ENCODE peak calls at places on chromosomes 13 and 19, in five cellular contexts. One of them, this sample, is unnamed.

GRCh38 chr19:47414469-47414868 is 4.9 kb downstream of the MEIS3 start:
- DNase-seq in HEK293T: peak
- DNase-seq in neural crest cell: no peak
- DNase-seq in dorsolateral prefrontal cortex: peak
- DNase-seq in B cell: no peak
- DNase-seq in this sample: no peak

GRCh38 chr19:17872251-17873001 is 681 bp downstream of the SLC5A5 start:
- DNase-seq in HEK293T: no peak
- DNase-seq in neural crest cell: no peak
- DNase-seq in dorsolateral prefrontal cortex: no peak
- DNase-seq in B cell: peak
- DNase-seq in this sample: no peak

GRCh38 chr19:55688422-55689218 is 13.6 kb downstream of the EPN1 start:
- DNase-seq in HEK293T: no peak
- DNase-seq in neural crest cell: no peak
- DNase-seq in dorsolateral prefrontal cortex: peak
- DNase-seq in B cell: peak
- DNase-seq in this sample: no peak

GRCh38 chr19:49570997-49571676 is 9.2 kb downstream of the NOSIP start:
- DNase-seq in HEK293T: peak
- DNase-seq in neural crest cell: no peak
- DNase-seq in dorsolateral prefrontal cortex: no peak
- DNase-seq in B cell: no peak
- DNase-seq in this sample: no peak

GRCh38 chr19:14871619-14872230 is 14.2 kb downstream of the OR7A17 start:
- DNase-seq in HEK293T: peak
- DNase-seq in neural crest cell: no peak
- DNase-seq in dorsolateral prefrontal cortex: no peak
- DNase-seq in B cell: peak
- DNase-seq in this sample: peak

GRCh38 chr19:47228937-47229673 is 1.9 kb downstream of the BBC3 start:
- DNase-seq in HEK293T: no peak
- DNase-seq in neural crest cell: no peak
- DNase-seq in dorsolateral prefrontal cortex: peak
- DNase-seq in B cell: no peak
- DNase-seq in this sample: no peak

GRCh38 chr19:53977991-53978731 is 13.3 kb upstream of the CACNG6 start:
- DNase-seq in HEK293T: peak
- DNase-seq in neural crest cell: peak
- DNase-seq in dorsolateral prefrontal cortex: peak
- DNase-seq in B cell: no peak
- DNase-seq in this sample: no peak

GRCh38 chr13:77061362-77061761 is 34.4 kb upstream of the FBXL3 start:
- DNase-seq in HEK293T: no peak
- DNase-seq in neural crest cell: no peak
- DNase-seq in dorsolateral prefrontal cortex: no peak
- DNase-seq in B cell: no peak
- DNase-seq in this sample: no peak

GRCh38 chr13:43269037-43269476 is 245.7 kb downstream of the DNAJC15 start:
- DNase-seq in HEK293T: no peak
- DNase-seq in neural crest cell: no peak
- DNase-seq in dorsolateral prefrontal cortex: no peak
- DNase-seq in B cell: no peak
- DNase-seq in this sample: no peak

GRCh38 chr13:44449999-44450821 is 76.6 kb downstream of the SERP2 start:
- DNase-seq in HEK293T: no peak
- DNase-seq in neural crest cell: no peak
- DNase-seq in dorsolateral prefrontal cortex: no peak
- DNase-seq in B cell: no peak
- DNase-seq in this sample: no peak

GRCh38 chr19:37466798-37467607 is at the start of gene ZNF569:
- DNase-seq in HEK293T: peak
- DNase-seq in neural crest cell: peak
- DNase-seq in dorsolateral prefrontal cortex: peak
- DNase-seq in B cell: peak
- DNase-seq in this sample: peak

GRCh38 chr13:73096173-73097117 is 37.6 kb downstream of the KLF5 start:
- DNase-seq in HEK293T: no peak
- DNase-seq in neural crest cell: no peak
- DNase-seq in dorsolateral prefrontal cortex: no peak
- DNase-seq in B cell: no peak
- DNase-seq in this sample: no peak

GRCh38 chr13:114226699-114227323 is 7.9 kb upstream of the CDC16 start:
- DNase-seq in HEK293T: peak
- DNase-seq in neural crest cell: peak
- DNase-seq in dorsolateral prefrontal cortex: peak
- DNase-seq in B cell: peak
- DNase-seq in this sample: peak

GRCh38 chr19:752652-753517 is 2.0 kb downstream of the MISP start:
- DNase-seq in HEK293T: no peak
- DNase-seq in neural crest cell: no peak
- DNase-seq in dorsolateral prefrontal cortex: no peak
- DNase-seq in B cell: no peak
- DNase-seq in this sample: no peak

GRCh38 chr19:39430675-39431593 is 4.8 kb downstream of the RPS16 start:
- DNase-seq in HEK293T: no peak
- DNase-seq in neural crest cell: no peak
- DNase-seq in dorsolateral prefrontal cortex: no peak
- DNase-seq in B cell: no peak
- DNase-seq in this sample: no peak

GRCh38 chr13:109859216-109859835 is 72.9 kb upstream of the IRS2 start:
- DNase-seq in HEK293T: no peak
- DNase-seq in neural crest cell: no peak
- DNase-seq in dorsolateral prefrontal cortex: no peak
- DNase-seq in B cell: no peak
- DNase-seq in this sample: no peak

GRCh38 chr13:37168922-37169321 is 63.5 kb upstream of the CSNK1A1L start:
- DNase-seq in HEK293T: no peak
- DNase-seq in neural crest cell: no peak
- DNase-seq in dorsolateral prefrontal cortex: no peak
- DNase-seq in B cell: no peak
- DNase-seq in this sample: no peak

GRCh38 chr19:40424637-40425449 is 949 bp downstream of the SERTAD1 start:
- DNase-seq in HEK293T: peak
- DNase-seq in neural crest cell: no peak
- DNase-seq in dorsolateral prefrontal cortex: no peak
- DNase-seq in B cell: no peak
- DNase-seq in this sample: no peak

GRCh38 chr13:44050450-44051063 is 170.9 kb downstream of the LACC1 start:
- DNase-seq in HEK293T: peak
- DNase-seq in neural crest cell: no peak
- DNase-seq in dorsolateral prefrontal cortex: no peak
- DNase-seq in B cell: peak
- DNase-seq in this sample: no peak

GRCh38 chr19:40381321-40381720 is 8.7 kb downstream of the HIPK4 start:
- DNase-seq in HEK293T: no peak
- DNase-seq in neural crest cell: no peak
- DNase-seq in dorsolateral prefrontal cortex: no peak
- DNase-seq in B cell: no peak
- DNase-seq in this sample: no peak

GRCh38 chr13:20332361-20333096 is 100.4 kb upstream of the GJB6 start:
- DNase-seq in HEK293T: no peak
- DNase-seq in neural crest cell: no peak
- DNase-seq in dorsolateral prefrontal cortex: no peak
- DNase-seq in B cell: no peak
- DNase-seq in this sample: peak

GRCh38 chr13:112062619-112063308 is 4.2 kb upstream of the SOX1 start:
- DNase-seq in HEK293T: no peak
- DNase-seq in neural crest cell: peak
- DNase-seq in dorsolateral prefrontal cortex: no peak
- DNase-seq in B cell: no peak
- DNase-seq in this sample: no peak

GRCh38 chr19:5154129-5154798 is 185.4 kb downstream of the KDM4B start:
- DNase-seq in HEK293T: peak
- DNase-seq in neural crest cell: peak
- DNase-seq in dorsolateral prefrontal cortex: no peak
- DNase-seq in B cell: peak
- DNase-seq in this sample: no peak

GRCh38 chr19:474126-475078 is 13.6 kb upstream of the SHC2 start:
- DNase-seq in HEK293T: no peak
- DNase-seq in neural crest cell: no peak
- DNase-seq in dorsolateral prefrontal cortex: no peak
- DNase-seq in B cell: no peak
- DNase-seq in this sample: no peak

GRCh38 chr19:2186071-2186846 is 22.5 kb downstream of the DOT1L start:
- DNase-seq in HEK293T: no peak
- DNase-seq in neural crest cell: no peak
- DNase-seq in dorsolateral prefrontal cortex: peak
- DNase-seq in B cell: no peak
- DNase-seq in this sample: no peak

GRCh38 chr19:32642771-32643170 is 32.2 kb downstream of the ANKRD27 start:
- DNase-seq in HEK293T: no peak
- DNase-seq in neural crest cell: no peak
- DNase-seq in dorsolateral prefrontal cortex: no peak
- DNase-seq in B cell: no peak
- DNase-seq in this sample: no peak

GRCh38 chr19:46101293-46101692 is 23.2 kb downstream of the IGFL3 start:
- DNase-seq in HEK293T: no peak
- DNase-seq in neural crest cell: no peak
- DNase-seq in dorsolateral prefrontal cortex: no peak
- DNase-seq in B cell: no peak
- DNase-seq in this sample: no peak

GRCh38 chr13:43303040-43303729 is 279.8 kb downstream of the DNAJC15 start:
- DNase-seq in HEK293T: peak
- DNase-seq in neural crest cell: peak
- DNase-seq in dorsolateral prefrontal cortex: peak
- DNase-seq in B cell: no peak
- DNase-seq in this sample: no peak

GRCh38 chr19:45075215-45076028 is 856 bp downstream of the ZNF296 start:
- DNase-seq in HEK293T: no peak
- DNase-seq in neural crest cell: no peak
- DNase-seq in dorsolateral prefrontal cortex: no peak
- DNase-seq in B cell: peak
- DNase-seq in this sample: no peak

GRCh38 chr13:70310720-70311119 is 202.5 kb upstream of the KLHL1 start:
- DNase-seq in HEK293T: peak
- DNase-seq in neural crest cell: peak
- DNase-seq in dorsolateral prefrontal cortex: no peak
- DNase-seq in B cell: no peak
- DNase-seq in this sample: peak

GRCh38 chr19:31232871-31233270 is 116.4 kb downstream of the TSHZ3 start:
- DNase-seq in HEK293T: no peak
- DNase-seq in neural crest cell: no peak
- DNase-seq in dorsolateral prefrontal cortex: no peak
- DNase-seq in B cell: no peak
- DNase-seq in this sample: no peak